ENCODE peak calls at places on chromosomes 11 and 22, in five cellular contexts. One of them, this sample, is unnamed.

GRCh38 chr11:86990520-86990919 is 35.3 kb upstream of the FZD4 start:
- DNase-seq in stomach: no peak
- DNase-seq in GM12878: no peak
- DNase-seq in neuronal stem cell: peak; percentile 24
- DNase-seq in DND-41: no peak
- DNase-seq in this sample: no peak

GRCh38 chr11:112524808-112525207 is 264.1 kb upstream of the PLET1 start:
- DNase-seq in stomach: peak; percentile 35
- DNase-seq in GM12878: no peak
- DNase-seq in neuronal stem cell: no peak
- DNase-seq in DND-41: no peak
- DNase-seq in this sample: no peak

GRCh38 chr11:46901156-46901555 is 17.2 kb downstream of the LRP4 start:
- DNase-seq in stomach: no peak
- DNase-seq in GM12878: no peak
- DNase-seq in neuronal stem cell: no peak
- DNase-seq in DND-41: no peak
- DNase-seq in this sample: no peak

GRCh38 chr11:126339866-126340434 is 15.5 kb upstream of the ST3GAL4 start:
- DNase-seq in stomach: peak; percentile 66
- DNase-seq in GM12878: no peak
- DNase-seq in neuronal stem cell: no peak
- DNase-seq in DND-41: no peak
- DNase-seq in this sample: no peak

GRCh38 chr11:63761870-63762661 is 6.5 kb downstream of the ZFTA start:
- DNase-seq in stomach: no peak
- DNase-seq in GM12878: no peak
- DNase-seq in neuronal stem cell: peak; percentile 55
- DNase-seq in DND-41: no peak
- DNase-seq in this sample: no peak

GRCh38 chr11:45409587-45409986 is 123.4 kb upstream of the SYT13 start:
- DNase-seq in stomach: no peak
- DNase-seq in GM12878: no peak
- DNase-seq in neuronal stem cell: no peak
- DNase-seq in DND-41: no peak
- DNase-seq in this sample: no peak

GRCh38 chr11:3052567-3052966 is 4.7 kb downstream of the CARS1 start:
- DNase-seq in stomach: no peak
- DNase-seq in GM12878: no peak
- DNase-seq in neuronal stem cell: no peak
- DNase-seq in DND-41: no peak
- DNase-seq in this sample: no peak

GRCh38 chr11:92447586-92447985 is 223.0 kb downstream of the FAT3 start:
- DNase-seq in stomach: no peak
- DNase-seq in GM12878: no peak
- DNase-seq in neuronal stem cell: no peak
- DNase-seq in DND-41: no peak
- DNase-seq in this sample: no peak

GRCh38 chr11:83070878-83071640 is 638 bp downstream of the RAB30 start:
- DNase-seq in stomach: no peak
- DNase-seq in GM12878: no peak
- DNase-seq in neuronal stem cell: peak; percentile 11
- DNase-seq in DND-41: no peak
- DNase-seq in this sample: no peak

GRCh38 chr11:60919320-60919719 is 4.9 kb upstream of the TMEM132A start:
- DNase-seq in stomach: no peak
- DNase-seq in GM12878: no peak
- DNase-seq in neuronal stem cell: no peak
- DNase-seq in DND-41: no peak
- DNase-seq in this sample: no peak

GRCh38 chr11:72243173-72243566 is 806 bp downstream of the PHOX2A start:
- DNase-seq in stomach: no peak
- DNase-seq in GM12878: no peak
- DNase-seq in neuronal stem cell: no peak
- DNase-seq in DND-41: no peak
- DNase-seq in this sample: no peak

GRCh38 chr11:71063129-71063528 is 189.2 kb downstream of the SHANK2 start:
- DNase-seq in stomach: no peak
- DNase-seq in GM12878: no peak
- DNase-seq in neuronal stem cell: no peak
- DNase-seq in DND-41: no peak
- DNase-seq in this sample: no peak

GRCh38 chr11:122524532-122524882 is 131.0 kb upstream of the UBASH3B start:
- DNase-seq in stomach: no peak
- DNase-seq in GM12878: no peak
- DNase-seq in neuronal stem cell: no peak
- DNase-seq in DND-41: no peak
- DNase-seq in this sample: no peak

GRCh38 chr22:29861672-29862297 is 21.2 kb upstream of the MTMR3 start:
- DNase-seq in stomach: no peak
- DNase-seq in GM12878: no peak
- DNase-seq in neuronal stem cell: no peak
- DNase-seq in DND-41: no peak
- DNase-seq in this sample: no peak

GRCh38 chr11:133787379-133788103 is 57.8 kb downstream of the SPATA19 start:
- DNase-seq in stomach: no peak
- DNase-seq in GM12878: no peak
- DNase-seq in neuronal stem cell: peak; percentile 46
- DNase-seq in DND-41: no peak
- DNase-seq in this sample: no peak

GRCh38 chr22:48431014-48431413 is 1396.7 kb downstream of the BRD1 start:
- DNase-seq in stomach: no peak
- DNase-seq in GM12878: no peak
- DNase-seq in neuronal stem cell: no peak
- DNase-seq in DND-41: no peak
- DNase-seq in this sample: no peak

GRCh38 chr11:60657880-60658279 is 41.5 kb upstream of the MS4A8 start:
- DNase-seq in stomach: peak; percentile 26
- DNase-seq in GM12878: no peak
- DNase-seq in neuronal stem cell: no peak
- DNase-seq in DND-41: no peak
- DNase-seq in this sample: no peak

GRCh38 chr22:40024201-40025061 is 29.7 kb downstream of the FAM83F start:
- DNase-seq in stomach: peak; percentile 81
- DNase-seq in GM12878: no peak
- DNase-seq in neuronal stem cell: peak; percentile 67
- DNase-seq in DND-41: peak; percentile 78
- DNase-seq in this sample: peak; percentile 47

GRCh38 chr11:112511271-112511670 is 250.6 kb upstream of the PLET1 start:
- DNase-seq in stomach: no peak
- DNase-seq in GM12878: no peak
- DNase-seq in neuronal stem cell: no peak
- DNase-seq in DND-41: no peak
- DNase-seq in this sample: no peak

GRCh38 chr11:67631427-67631826 is 1.7 kb upstream of the NUDT8 start:
- DNase-seq in stomach: no peak
- DNase-seq in GM12878: no peak
- DNase-seq in neuronal stem cell: no peak
- DNase-seq in DND-41: no peak
- DNase-seq in this sample: no peak

GRCh38 chr22:25420925-25421904 is 143.3 kb upstream of the GRK3 start:
- DNase-seq in stomach: no peak
- DNase-seq in GM12878: no peak
- DNase-seq in neuronal stem cell: no peak
- DNase-seq in DND-41: no peak
- DNase-seq in this sample: no peak

DNA sequence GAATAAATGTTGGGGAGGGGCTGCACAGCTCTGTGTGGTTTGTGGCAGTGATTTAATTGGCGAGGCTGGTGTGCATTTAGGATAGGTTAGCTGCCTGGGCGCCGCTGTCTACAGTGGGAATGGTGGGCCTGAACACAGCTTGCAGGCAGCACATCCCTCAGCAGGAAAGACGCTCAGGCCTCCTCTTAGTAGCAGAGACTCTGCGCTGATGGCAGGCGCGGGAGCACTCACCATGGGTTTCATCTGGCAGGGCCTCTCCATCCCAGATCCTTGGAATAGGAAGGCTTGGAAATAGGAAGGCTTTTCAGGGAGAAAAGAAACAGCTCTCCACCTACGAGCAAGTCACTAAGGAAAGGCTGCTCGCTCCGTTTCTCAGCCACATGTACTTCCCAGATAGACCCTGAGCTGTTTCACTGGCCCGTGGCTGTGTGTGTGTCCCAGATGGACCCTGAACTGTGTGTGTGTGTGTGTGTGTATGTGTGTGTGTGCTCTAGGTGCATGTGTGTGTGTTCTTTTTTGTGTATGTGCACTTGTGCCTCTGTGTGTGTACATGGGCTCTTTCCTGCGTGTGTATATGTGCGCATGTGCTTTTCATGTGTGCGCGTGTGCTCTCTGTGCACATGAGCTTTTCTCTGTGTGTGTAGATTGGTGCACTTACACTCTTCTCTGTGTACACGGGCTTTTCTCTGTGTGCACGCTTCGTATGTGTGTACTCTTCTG is 144.0 kb downstream of the TBC1D22A start:
- DNase-seq in stomach: no peak
- DNase-seq in GM12878: no peak
- DNase-seq in neuronal stem cell: no peak
- DNase-seq in DND-41: no peak
- DNase-seq in this sample: no peak
- H3K4me3 ChIP-seq in stomach: no peak overlapping the region
- H3K4me3 ChIP-seq in GM12878: no peak overlapping the region
- H3K4me3 ChIP-seq in neuronal stem cell: no peak overlapping the region
- H3K4me3 ChIP-seq in DND-41: no peak overlapping the region
- H3K4me3 ChIP-seq in this sample: no peak overlapping the region

GRCh38 chr22:32880531-32880905 is 79.0 kb downstream of the TIMP3 start:
- DNase-seq in stomach: no peak
- DNase-seq in GM12878: no peak
- DNase-seq in neuronal stem cell: no peak
- DNase-seq in DND-41: no peak
- DNase-seq in this sample: no peak
- H3K27ac ChIP-seq in stomach: no peak overlapping the region
- H3K27ac ChIP-seq in GM12878: no peak overlapping the region
- H3K27ac ChIP-seq in neuronal stem cell: no peak overlapping the region
- H3K27ac ChIP-seq in DND-41: no peak overlapping the region
- H3K27ac ChIP-seq in this sample: no peak overlapping the region

DNA sequence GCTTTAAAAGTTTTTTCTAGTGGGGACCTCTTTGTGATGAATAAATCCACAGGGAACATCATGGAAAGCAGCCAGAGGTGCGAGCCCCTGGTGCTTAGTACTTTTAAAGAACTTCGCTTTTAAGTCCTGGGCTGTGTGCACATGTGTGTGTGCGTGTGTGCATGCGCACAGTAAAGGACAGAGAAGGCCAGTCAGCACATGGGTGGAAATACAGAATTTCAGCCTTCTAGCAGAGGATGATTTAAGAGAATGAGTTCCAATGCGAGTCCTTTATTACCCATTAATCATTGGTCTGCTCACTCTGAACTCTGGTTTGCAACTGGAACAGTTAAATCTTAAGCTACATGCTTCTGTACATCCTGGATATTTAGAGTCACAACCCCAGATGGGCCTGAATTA is 18.9 kb downstream of the TEAD1 start:
- DNase-seq in stomach: no peak
- DNase-seq in GM12878: no peak
- DNase-seq in neuronal stem cell: no peak
- DNase-seq in DND-41: no peak
- DNase-seq in this sample: no peak
- H3K4me3 ChIP-seq in stomach: no peak overlapping the region
- H3K4me3 ChIP-seq in GM12878: no peak overlapping the region
- H3K4me3 ChIP-seq in neuronal stem cell: no peak overlapping the region
- H3K4me3 ChIP-seq in DND-41: no peak overlapping the region
- H3K4me3 ChIP-seq in this sample: no peak overlapping the region

GRCh38 chr11:10752486-10752885 is 1.4 kb downstream of the CTR9 start:
- DNase-seq in stomach: no peak
- DNase-seq in GM12878: no peak
- DNase-seq in neuronal stem cell: no peak
- DNase-seq in DND-41: no peak
- DNase-seq in this sample: no peak

GRCh38 chr11:10751581-10751940 is 515 bp downstream of the CTR9 start:
- DNase-seq in stomach: no peak
- DNase-seq in GM12878: no peak
- DNase-seq in neuronal stem cell: no peak
- DNase-seq in DND-41: no peak
- DNase-seq in this sample: no peak

GRCh38 chr11:10750838-10751580 is at the start of gene CTR9:
- DNase-seq in stomach: peak; percentile 94
- DNase-seq in GM12878: peak; percentile 68
- DNase-seq in neuronal stem cell: peak; percentile 85
- DNase-seq in DND-41: peak; percentile 93
- DNase-seq in this sample: peak; percentile 87

GRCh38 chr11:10749476-10749875 is 1.6 kb upstream of the CTR9 start:
- DNase-seq in stomach: no peak
- DNase-seq in GM12878: no peak
- DNase-seq in neuronal stem cell: no peak
- DNase-seq in DND-41: no peak
- DNase-seq in this sample: no peak

GRCh38 chr11:10752061-10752460 is 1.0 kb downstream of the CTR9 start:
- DNase-seq in stomach: no peak
- DNase-seq in GM12878: no peak
- DNase-seq in neuronal stem cell: no peak
- DNase-seq in DND-41: no peak
- DNase-seq in this sample: no peak
- H3K27ac ChIP-seq in stomach: peak overlapping the region; percentile 95
- H3K27ac ChIP-seq in GM12878: peak overlapping the region; percentile 93
- H3K27ac ChIP-seq in neuronal stem cell: no peak overlapping the region
- H3K27ac ChIP-seq in DND-41: peak overlapping the region; percentile 95
- H3K27ac ChIP-seq in this sample: no peak overlapping the region

GRCh38 chr11:76151561-76152085 is 54.7 kb downstream of the WNT11 start:
- DNase-seq in stomach: no peak
- DNase-seq in GM12878: no peak
- DNase-seq in neuronal stem cell: no peak
- DNase-seq in DND-41: no peak
- DNase-seq in this sample: no peak
- H3K4me3 ChIP-seq in stomach: peak overlapping the region; percentile 41
- H3K4me3 ChIP-seq in GM12878: peak overlapping the region; percentile 16
- H3K4me3 ChIP-seq in neuronal stem cell: no peak overlapping the region
- H3K4me3 ChIP-seq in DND-41: no peak overlapping the region
- H3K4me3 ChIP-seq in this sample: no peak overlapping the region

DNA sequence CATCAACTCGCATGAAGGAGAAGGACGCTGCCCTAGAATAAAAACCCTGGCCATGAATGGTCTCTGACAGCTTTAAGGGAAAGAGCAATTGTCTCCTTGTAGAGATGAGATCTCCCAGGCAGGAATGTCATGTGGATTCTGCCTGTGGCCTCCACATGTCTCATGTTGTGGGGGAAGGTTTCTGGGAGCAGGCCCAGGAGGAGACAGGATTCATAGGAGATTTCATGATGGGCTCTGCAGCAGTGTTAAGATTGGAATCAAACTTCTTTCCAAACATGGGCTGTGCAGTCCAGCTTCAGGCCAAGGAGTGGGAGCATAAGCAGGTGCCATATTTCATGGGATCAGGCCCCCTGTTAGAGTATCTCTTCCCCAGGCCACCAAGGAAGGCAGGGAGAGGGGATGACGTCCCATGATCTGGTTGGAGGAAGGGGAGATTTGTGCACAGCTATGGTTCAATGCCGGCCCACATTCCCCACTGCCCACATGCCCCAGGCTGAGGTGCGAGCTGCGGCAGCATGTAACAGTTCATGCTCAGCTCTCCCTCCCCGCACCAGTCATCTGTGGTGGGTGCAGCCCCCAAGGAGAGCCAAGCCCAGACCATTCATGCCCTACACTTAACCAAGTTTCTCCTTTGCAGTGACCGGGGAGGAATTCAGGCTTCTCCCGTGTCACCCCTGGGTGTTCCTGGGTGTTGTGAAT is 42.5 kb downstream of the LMO1 start:
- DNase-seq in stomach: no peak
- DNase-seq in GM12878: no peak
- DNase-seq in neuronal stem cell: no peak
- DNase-seq in DND-41: no peak
- DNase-seq in this sample: no peak
- H3K27ac ChIP-seq in stomach: no peak overlapping the region
- H3K27ac ChIP-seq in GM12878: no peak overlapping the region
- H3K27ac ChIP-seq in neuronal stem cell: no peak overlapping the region
- H3K27ac ChIP-seq in DND-41: no peak overlapping the region
- H3K27ac ChIP-seq in this sample: no peak overlapping the region